ENCODE peak calls at places on chromosome 19, in eight cellular contexts. One of them, this sample, is unnamed.

GRCh38 chr19:28831464-28831863 is 381.5 kb downstream of the UQCRFS1 start:
- DNase-seq in B cell: no peak
- DNase-seq in lung: no peak
- DNase-seq in H1: peak; percentile 19
- DNase-seq in lower leg skin: no peak
- DNase-seq in psoas muscle: no peak
- DNase-seq in MCF 10A: no peak
- DNase-seq in fibroblast of pulmonary artery: no peak
- DNase-seq in this sample: no peak

GRCh38 chr19:53540091-53540490 is 2.1 kb downstream of the ZNF331 start:
- DNase-seq in B cell: no peak
- DNase-seq in lung: no peak
- DNase-seq in H1: no peak
- DNase-seq in lower leg skin: no peak
- DNase-seq in psoas muscle: no peak
- DNase-seq in MCF 10A: no peak
- DNase-seq in fibroblast of pulmonary artery: no peak
- DNase-seq in this sample: no peak

GRCh38 chr19:38155453-38155852 is 68.6 kb downstream of the DPF1 start:
- DNase-seq in B cell: no peak
- DNase-seq in lung: no peak
- DNase-seq in H1: no peak
- DNase-seq in lower leg skin: no peak
- DNase-seq in psoas muscle: no peak
- DNase-seq in MCF 10A: no peak
- DNase-seq in fibroblast of pulmonary artery: peak; percentile 35
- DNase-seq in this sample: no peak

GRCh38 chr19:28633223-28634030 is 579.5 kb downstream of the UQCRFS1 start:
- DNase-seq in B cell: peak; percentile 30
- DNase-seq in lung: peak; percentile 54
- DNase-seq in H1: peak; percentile 39
- DNase-seq in lower leg skin: no peak
- DNase-seq in psoas muscle: peak; percentile 41
- DNase-seq in MCF 10A: no peak
- DNase-seq in fibroblast of pulmonary artery: peak; percentile 61
- DNase-seq in this sample: peak; percentile 68

GRCh38 chr19:9848761-9849160 is 13.6 kb downstream of the PIN1 start:
- DNase-seq in B cell: no peak
- DNase-seq in lung: no peak
- DNase-seq in H1: no peak
- DNase-seq in lower leg skin: no peak
- DNase-seq in psoas muscle: no peak
- DNase-seq in MCF 10A: no peak
- DNase-seq in fibroblast of pulmonary artery: no peak
- DNase-seq in this sample: no peak

GRCh38 chr19:2385053-2385721 is 25.1 kb downstream of the TMPRSS9 start:
- DNase-seq in B cell: peak; percentile 78
- DNase-seq in lung: no peak
- DNase-seq in H1: peak; percentile 75
- DNase-seq in lower leg skin: no peak
- DNase-seq in psoas muscle: peak; percentile 27
- DNase-seq in MCF 10A: peak; percentile 96
- DNase-seq in fibroblast of pulmonary artery: peak; percentile 55
- DNase-seq in this sample: peak; percentile 46

GRCh38 chr19:29111581-29111980 is 101.4 kb downstream of the UQCRFS1 start:
- DNase-seq in B cell: no peak
- DNase-seq in lung: no peak
- DNase-seq in H1: no peak
- DNase-seq in lower leg skin: no peak
- DNase-seq in psoas muscle: no peak
- DNase-seq in MCF 10A: no peak
- DNase-seq in fibroblast of pulmonary artery: no peak
- DNase-seq in this sample: no peak

GRCh38 chr19:46416077-46416709 is 2.8 kb upstream of the CCDC8 start:
- DNase-seq in B cell: no peak
- DNase-seq in lung: peak; percentile 78
- DNase-seq in H1: no peak
- DNase-seq in lower leg skin: no peak
- DNase-seq in psoas muscle: peak; percentile 87
- DNase-seq in MCF 10A: peak; percentile 61
- DNase-seq in fibroblast of pulmonary artery: peak; percentile 91
- DNase-seq in this sample: peak; percentile 82

GRCh38 chr19:33622809-33623511 is 1.2 kb downstream of the CHST8 start:
- DNase-seq in B cell: no peak
- DNase-seq in lung: no peak
- DNase-seq in H1: no peak
- DNase-seq in lower leg skin: no peak
- DNase-seq in psoas muscle: no peak
- DNase-seq in MCF 10A: no peak
- DNase-seq in fibroblast of pulmonary artery: no peak
- DNase-seq in this sample: no peak

GRCh38 chr19:37999309-38000213 is 92.6 kb downstream of the SIPA1L3 start:
- DNase-seq in B cell: no peak
- DNase-seq in lung: no peak
- DNase-seq in H1: no peak
- DNase-seq in lower leg skin: no peak
- DNase-seq in psoas muscle: peak; percentile 79
- DNase-seq in MCF 10A: peak; percentile 77
- DNase-seq in fibroblast of pulmonary artery: peak; percentile 97
- DNase-seq in this sample: no peak

GRCh38 chr19:45125975-45126493 is 33.1 kb downstream of the PPP1R37 start:
- DNase-seq in B cell: no peak
- DNase-seq in lung: peak; percentile 73
- DNase-seq in H1: peak; percentile 56
- DNase-seq in lower leg skin: peak; percentile 91
- DNase-seq in psoas muscle: peak; percentile 65
- DNase-seq in MCF 10A: peak; percentile 73
- DNase-seq in fibroblast of pulmonary artery: peak; percentile 60
- DNase-seq in this sample: peak; percentile 92

GRCh38 chr19:28643284-28643683 is 569.7 kb downstream of the UQCRFS1 start:
- DNase-seq in B cell: no peak
- DNase-seq in lung: no peak
- DNase-seq in H1: no peak
- DNase-seq in lower leg skin: no peak
- DNase-seq in psoas muscle: no peak
- DNase-seq in MCF 10A: no peak
- DNase-seq in fibroblast of pulmonary artery: no peak
- DNase-seq in this sample: no peak

GRCh38 chr19:47729799-47730520 is 15.4 kb upstream of the NOP53 start:
- DNase-seq in B cell: no peak
- DNase-seq in lung: peak; percentile 91
- DNase-seq in H1: no peak
- DNase-seq in lower leg skin: peak; percentile 94
- DNase-seq in psoas muscle: peak; percentile 74
- DNase-seq in MCF 10A: peak; percentile 76
- DNase-seq in fibroblast of pulmonary artery: peak; percentile 44
- DNase-seq in this sample: peak; percentile 96

GRCh38 chr19:16375936-16376185 is 51.2 kb downstream of the KLF2 start:
- DNase-seq in B cell: no peak
- DNase-seq in lung: no peak
- DNase-seq in H1: no peak
- DNase-seq in lower leg skin: no peak
- DNase-seq in psoas muscle: no peak
- DNase-seq in MCF 10A: no peak
- DNase-seq in fibroblast of pulmonary artery: no peak
- DNase-seq in this sample: no peak

GRCh38 chr19:51389143-51389542 is 1.2 kb downstream of the C19orf84 start:
- DNase-seq in B cell: no peak
- DNase-seq in lung: no peak
- DNase-seq in H1: no peak
- DNase-seq in lower leg skin: no peak
- DNase-seq in psoas muscle: no peak
- DNase-seq in MCF 10A: no peak
- DNase-seq in fibroblast of pulmonary artery: no peak
- DNase-seq in this sample: no peak

GRCh38 chr19:51398096-51398704 is 7.8 kb upstream of the C19orf84 start:
- DNase-seq in B cell: no peak
- DNase-seq in lung: no peak
- DNase-seq in H1: no peak
- DNase-seq in lower leg skin: no peak
- DNase-seq in psoas muscle: no peak
- DNase-seq in MCF 10A: peak; percentile 43
- DNase-seq in fibroblast of pulmonary artery: peak; percentile 37
- DNase-seq in this sample: no peak

GRCh38 chr19:51391073-51391611 is 751 bp upstream of the C19orf84 start:
- DNase-seq in B cell: no peak
- DNase-seq in lung: no peak
- DNase-seq in H1: no peak
- DNase-seq in lower leg skin: no peak
- DNase-seq in psoas muscle: no peak
- DNase-seq in MCF 10A: no peak
- DNase-seq in fibroblast of pulmonary artery: no peak
- DNase-seq in this sample: no peak

GRCh38 chr19:51396175-51396574 is 5.8 kb upstream of the C19orf84 start:
- DNase-seq in B cell: no peak
- DNase-seq in lung: no peak
- DNase-seq in H1: no peak
- DNase-seq in lower leg skin: no peak
- DNase-seq in psoas muscle: no peak
- DNase-seq in MCF 10A: no peak
- DNase-seq in fibroblast of pulmonary artery: no peak
- DNase-seq in this sample: no peak

DNA sequence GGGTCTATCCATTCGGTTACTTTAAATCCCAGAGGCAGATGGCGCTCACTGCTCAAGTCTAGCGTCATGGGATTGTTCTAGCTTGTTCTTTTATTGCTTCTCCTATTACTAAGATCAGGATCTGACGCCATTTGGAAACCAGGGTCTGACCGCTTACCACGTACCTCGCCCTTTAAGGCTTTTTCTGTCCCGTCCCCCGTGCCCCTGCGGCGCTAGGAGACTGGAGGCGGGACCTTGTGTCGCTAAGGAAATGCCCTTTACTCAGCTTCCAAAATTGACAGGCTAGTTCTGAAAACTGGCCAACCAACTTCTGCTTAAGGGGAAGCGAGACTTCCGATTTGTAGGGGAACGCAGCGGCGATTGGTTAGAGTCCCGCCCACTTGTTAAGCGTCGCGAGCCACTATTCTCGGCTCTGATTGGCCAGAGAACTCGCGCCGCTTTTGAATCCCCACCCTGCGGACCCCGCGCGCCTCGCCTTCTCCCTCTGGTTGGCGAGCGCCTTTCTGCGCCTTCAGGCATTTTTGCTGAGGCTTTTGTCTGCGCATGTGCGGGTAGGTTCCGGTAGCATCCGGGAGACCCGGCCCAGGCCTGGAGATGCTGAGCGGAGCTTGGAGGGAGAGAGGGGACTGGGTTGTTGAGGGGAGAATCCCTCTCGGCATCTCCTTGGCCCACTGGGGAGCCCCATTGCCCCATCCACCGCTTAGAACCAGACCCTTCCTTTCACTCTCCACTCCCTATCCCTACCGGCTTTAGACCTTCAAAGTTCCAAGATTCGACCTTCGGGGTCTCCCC is 3.9 kb upstream of the C19orf84 start:
- DNase-seq in B cell: peak; percentile 87
- DNase-seq in lung: peak; percentile 94
- DNase-seq in H1: peak; percentile 98
- DNase-seq in lower leg skin: peak; percentile 97
- DNase-seq in psoas muscle: peak; percentile 92
- DNase-seq in MCF 10A: peak; percentile 100
- DNase-seq in fibroblast of pulmonary artery: peak; percentile 99
- DNase-seq in this sample: peak; percentile 96
- TF ChIP-seq CTCF in B cell: peak; percentile 13
- TF ChIP-seq CTCF in lung: no peak
- TF ChIP-seq CTCF in H1: no peak
- TF ChIP-seq CTCF in lower leg skin: no peak
- TF ChIP-seq CTCF in psoas muscle: peak; percentile 7
- TF ChIP-seq CTCF in MCF 10A: no peak
- TF ChIP-seq CTCF in fibroblast of pulmonary artery: no peak
- TF ChIP-seq CTCF in this sample: no peak

DNA sequence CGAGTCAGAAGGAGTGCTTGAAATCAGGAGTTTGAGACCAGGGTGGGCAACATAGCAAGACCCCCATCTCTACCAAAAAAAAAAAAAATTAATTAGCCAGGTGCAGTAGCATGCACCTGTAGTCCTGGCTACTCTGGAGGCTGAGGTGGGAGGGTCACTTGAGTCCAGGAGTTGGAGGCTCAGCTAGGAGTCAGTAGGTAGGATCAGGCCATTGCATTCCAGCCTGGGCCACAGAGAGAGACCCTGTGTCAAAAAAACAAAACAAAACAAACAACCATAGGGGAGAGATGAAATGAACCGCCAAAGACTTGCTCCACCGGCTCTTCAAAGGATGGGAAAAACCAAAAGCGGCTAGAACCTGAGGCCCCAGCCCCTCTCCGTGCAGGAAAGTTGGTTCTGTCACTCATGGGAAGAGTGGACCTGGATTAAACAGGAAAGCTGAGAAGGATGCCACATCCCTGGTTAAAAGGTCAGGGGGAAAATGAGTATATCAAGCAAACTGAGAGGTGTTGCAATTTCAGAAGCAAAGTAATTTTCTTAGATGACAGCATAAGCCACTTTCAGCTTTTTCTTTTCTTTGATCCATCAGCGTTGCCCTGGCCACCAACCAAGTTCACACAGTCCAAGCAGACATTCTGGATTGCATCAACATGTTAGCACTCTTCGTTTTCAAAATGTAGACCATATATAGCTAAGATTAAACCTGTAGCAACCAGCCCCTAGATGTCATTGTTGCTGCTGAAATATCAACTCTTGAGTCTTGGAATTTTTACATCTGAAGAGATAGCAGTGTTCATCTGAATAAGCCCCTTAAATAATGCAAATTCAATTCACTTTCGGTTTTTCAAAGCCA is 8.9 kb upstream of the ZNF507 start:
- DNase-seq in B cell: no peak
- DNase-seq in lung: no peak
- DNase-seq in H1: no peak
- DNase-seq in lower leg skin: no peak
- DNase-seq in psoas muscle: no peak
- DNase-seq in MCF 10A: no peak
- DNase-seq in fibroblast of pulmonary artery: peak; percentile 83
- DNase-seq in this sample: no peak
- TF ChIP-seq CTCF in B cell: no peak
- TF ChIP-seq CTCF in lung: no peak
- TF ChIP-seq CTCF in H1: no peak
- TF ChIP-seq CTCF in lower leg skin: no peak
- TF ChIP-seq CTCF in psoas muscle: no peak
- TF ChIP-seq CTCF in MCF 10A: no peak
- TF ChIP-seq CTCF in fibroblast of pulmonary artery: peak; percentile 34
- TF ChIP-seq CTCF in this sample: no peak

GRCh38 chr19:18915639-18916038 is 3.5 kb downstream of the COPE start:
- DNase-seq in B cell: no peak
- DNase-seq in lung: no peak
- DNase-seq in H1: no peak
- DNase-seq in lower leg skin: no peak
- DNase-seq in psoas muscle: peak; percentile 49
- DNase-seq in MCF 10A: peak; percentile 58
- DNase-seq in fibroblast of pulmonary artery: peak; percentile 56
- DNase-seq in this sample: peak; percentile 46
- TF ChIP-seq CTCF in B cell: peak; percentile 38
- TF ChIP-seq CTCF in lung: peak; percentile 0
- TF ChIP-seq CTCF in H1: peak; percentile 64
- TF ChIP-seq CTCF in lower leg skin: no peak
- TF ChIP-seq CTCF in psoas muscle: peak; percentile 48
- TF ChIP-seq CTCF in MCF 10A: peak; percentile 36
- TF ChIP-seq CTCF in fibroblast of pulmonary artery: peak; percentile 29
- TF ChIP-seq CTCF in this sample: no peak

GRCh38 chr19:535017-535835 is 3.7 kb downstream of the CDC34 start:
- DNase-seq in B cell: no peak
- DNase-seq in lung: no peak
- DNase-seq in H1: no peak
- DNase-seq in lower leg skin: no peak
- DNase-seq in psoas muscle: no peak
- DNase-seq in MCF 10A: peak; percentile 60
- DNase-seq in fibroblast of pulmonary artery: no peak
- DNase-seq in this sample: peak; percentile 52
- TF ChIP-seq CTCF in B cell: no peak
- TF ChIP-seq CTCF in lung: no peak
- TF ChIP-seq CTCF in H1: no peak
- TF ChIP-seq CTCF in lower leg skin: no peak
- TF ChIP-seq CTCF in psoas muscle: no peak
- TF ChIP-seq CTCF in MCF 10A: no peak
- TF ChIP-seq CTCF in fibroblast of pulmonary artery: no peak
- TF ChIP-seq CTCF in this sample: no peak

GRCh38 chr19:4447327-4448146 is 10.1 kb downstream of the UBXN6 start:
- DNase-seq in B cell: peak; percentile 33
- DNase-seq in lung: no peak
- DNase-seq in H1: no peak
- DNase-seq in lower leg skin: no peak
- DNase-seq in psoas muscle: no peak
- DNase-seq in MCF 10A: no peak
- DNase-seq in fibroblast of pulmonary artery: no peak
- DNase-seq in this sample: no peak
- TF ChIP-seq CTCF in B cell: no peak
- TF ChIP-seq CTCF in lung: no peak
- TF ChIP-seq CTCF in H1: no peak
- TF ChIP-seq CTCF in lower leg skin: no peak
- TF ChIP-seq CTCF in psoas muscle: no peak
- TF ChIP-seq CTCF in MCF 10A: no peak
- TF ChIP-seq CTCF in fibroblast of pulmonary artery: no peak
- TF ChIP-seq CTCF in this sample: no peak